ENCODE peak calls at places on chromosomes 7 and 10, in seven cellular contexts. Z is heart right ventricle, H is lower lobe of right lung, F is colonic mucosa, P is fibroblast of lung, N is psoas muscle, R is heart left ventricle. W is an unnamed sample. For H3K4me1, the result is how much of the 10 kb centered on the place peaks cover.

GRCh38 chr7:2444476-2444875 is 31.7 kb downstream of the GRIFIN start:
- DNase-seq in Z (peak), H (no peak), F (no peak), P (peak), N (peak), R (no peak), W (no peak)

GRCh38 chr10:120459185-120459584 is 2.2 kb downstream of the PLPP4 start:
- DNase-seq in Z (no peak), H (no peak), F (no peak), P (no peak), N (no peak), R (no peak), W (no peak)

GRCh38 chr7:137545059-137545730 is 201.7 kb upstream of the PTN start:
- DNase-seq in Z (no peak), H (no peak), F (no peak), P (no peak), N (no peak), R (no peak), W (no peak)

GRCh38 chr10:89086801-89087513 is 96.4 kb downstream of the FAS start:
- DNase-seq in Z (peak), H (peak), F (no peak), P (peak), N (peak), R (peak), W (peak)

GRCh38 chr10:124520553-124521428 is 59.2 kb downstream of the LHPP start:
- DNase-seq in Z (no peak), H (peak), F (no peak), P (peak), N (peak), R (peak), W (peak)

GRCh38 chr10:125719173-125720001 is at the start of gene EDRF1:
- DNase-seq in Z (peak), H (peak), F (peak), P (peak), N (peak), R (peak), W (peak)

GRCh38 chr7:95209276-95209675 is 115.1 kb downstream of the PON1 start:
- DNase-seq in Z (no peak), H (no peak), F (no peak), P (peak), N (no peak), R (no peak), W (no peak)

GRCh38 chr10:90047243-90047729 is 345.9 kb downstream of the KIF20B start:
- DNase-seq in Z (no peak), H (no peak), F (no peak), P (peak), N (no peak), R (no peak), W (no peak)

GRCh38 chr7:79090543-79090942 is 362.9 kb downstream of the MAGI2 start:
- DNase-seq in Z (no peak), H (no peak), F (no peak), P (peak), N (no peak), R (no peak), W (no peak)

GRCh38 chr10:43076876-43077420 is at the start of gene RET:
- DNase-seq in Z (peak), H (no peak), F (peak), P (no peak), N (peak), R (peak), W (peak)

GRCh38 chr10:3876563-3876962 is 91.6 kb upstream of the KLF6 start:
- DNase-seq in Z (no peak), H (no peak), F (no peak), P (no peak), N (no peak), R (no peak), W (no peak)

GRCh38 chr7:155533827-155534690 is 12.3 kb downstream of the CNPY1 start:
- DNase-seq in Z (no peak), H (no peak), F (no peak), P (peak), N (no peak), R (no peak), W (no peak)

GRCh38 chr10:78894089-78894840 is 174.5 kb upstream of the ZMIZ1 start:
- DNase-seq in Z (no peak), H (no peak), F (no peak), P (no peak), N (peak), R (no peak), W (no peak)

GRCh38 chr10:73614711-73615110 is 23.6 kb upstream of the USP54 start:
- DNase-seq in Z (no peak), H (no peak), F (no peak), P (no peak), N (no peak), R (no peak), W (no peak)

GRCh38 chr7:108603922-108604684 is 34.4 kb downstream of the DNAJB9 start:
- DNase-seq in Z (no peak), H (no peak), F (no peak), P (no peak), N (no peak), R (no peak), W (no peak)

GRCh38 chr7:92875719-92876118 is 39.3 kb upstream of the CDK6 start:
- DNase-seq in Z (no peak), H (no peak), F (no peak), P (no peak), N (no peak), R (no peak), W (no peak)

GRCh38 chr10:132460691-132461090 is 63.7 kb downstream of the PWWP2B start:
- DNase-seq in Z (no peak), H (peak), F (no peak), P (no peak), N (peak), R (peak), W (peak)
- H3K4me1 ChIP-seq in Z (half or more), H (under half), F (under half), P (under half), N (under half), R (half or more), W (under half)

GRCh38 chr10:71657604-71658348 is 61.8 kb downstream of the C10orf105 start:
- DNase-seq in Z (no peak), H (no peak), F (no peak), P (no peak), N (no peak), R (no peak), W (no peak)
- H3K27ac ChIP-seq in Z (no peak), H (no peak), F (no peak), P (no peak), N (no peak), R (no peak), W (no peak)

GRCh38 chr10:27742195-27742925 is 3.3 kb downstream of the MKX start:
- DNase-seq in Z (peak), H (peak), F (peak), P (peak), N (peak), R (peak), W (peak)

GRCh38 chr10:27744478-27745379 is 890 bp downstream of the MKX start:
- DNase-seq in Z (no peak), H (peak), F (no peak), P (peak), N (peak), R (peak), W (peak)

GRCh38 chr10:27741173-27742091 is 4.2 kb downstream of the MKX start:
- DNase-seq in Z (no peak), H (no peak), F (no peak), P (no peak), N (peak), R (peak), W (peak)

GRCh38 chr10:27743736-27744477 is 1.7 kb downstream of the MKX start:
- DNase-seq in Z (no peak), H (no peak), F (peak), P (peak), N (peak), R (no peak), W (peak)

DNA sequence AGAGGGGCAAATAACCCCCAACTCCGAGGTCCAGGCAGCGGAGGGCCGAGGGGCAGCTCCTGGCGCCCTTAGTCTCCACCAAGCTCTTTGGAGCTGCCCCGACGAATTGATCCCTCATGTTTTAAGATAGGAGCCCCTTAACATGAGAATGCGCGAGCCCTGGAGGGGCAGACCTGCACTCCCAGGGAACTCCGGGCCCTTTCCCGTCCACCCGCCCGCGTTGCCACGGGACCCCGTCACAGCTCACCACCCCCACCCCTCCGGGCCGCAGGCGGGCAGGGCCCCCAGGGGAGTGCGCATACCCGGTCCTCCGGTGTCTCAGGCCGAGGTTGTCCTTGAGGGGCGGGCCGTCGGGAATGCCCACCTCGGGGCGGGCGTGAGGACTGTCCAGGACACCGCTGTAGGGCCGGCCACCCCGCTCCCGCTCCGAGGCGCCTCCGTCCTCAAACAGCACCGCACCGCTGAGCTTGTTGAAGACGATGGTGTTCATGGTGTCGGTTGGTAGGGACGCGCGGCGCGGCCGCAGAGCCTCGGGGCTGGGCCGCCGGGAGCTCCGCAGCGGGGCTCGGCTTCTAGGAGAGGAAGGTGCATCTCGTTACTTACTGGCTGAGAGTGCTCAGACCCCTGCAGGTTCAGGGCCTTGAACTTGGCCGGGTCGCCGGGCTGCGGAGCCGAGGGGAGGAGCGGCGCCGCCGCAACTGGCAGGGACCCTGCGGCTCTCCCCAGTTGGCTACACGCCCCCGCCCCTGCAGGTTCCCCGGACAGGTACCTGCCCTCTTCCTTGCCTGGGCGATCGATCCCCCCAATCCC is 2.5 kb downstream of the MKX start:
- DNase-seq in Z (no peak), H (peak), F (peak), P (peak), N (peak), R (peak), W (peak)
- H3K4me1 ChIP-seq in Z (half or more), H (half or more), F (under half), P (under half), N (under half), R (half or more), W (under half)

GRCh38 chr10:131442271-131442670 is 130.8 kb upstream of the TCERG1L start:
- DNase-seq in Z (no peak), H (no peak), F (no peak), P (no peak), N (no peak), R (no peak), W (no peak)

GRCh38 chr10:131437556-131438465 is 126.3 kb upstream of the TCERG1L start:
- DNase-seq in Z (no peak), H (no peak), F (no peak), P (no peak), N (no peak), R (no peak), W (no peak)

GRCh38 chr10:131438665-131439064 is 127.1 kb upstream of the TCERG1L start:
- DNase-seq in Z (no peak), H (no peak), F (no peak), P (no peak), N (no peak), R (no peak), W (no peak)

GRCh38 chr10:131439705-131440104 is 128.2 kb upstream of the TCERG1L start:
- DNase-seq in Z (no peak), H (no peak), F (no peak), P (no peak), N (no peak), R (no peak), W (no peak)

DNA sequence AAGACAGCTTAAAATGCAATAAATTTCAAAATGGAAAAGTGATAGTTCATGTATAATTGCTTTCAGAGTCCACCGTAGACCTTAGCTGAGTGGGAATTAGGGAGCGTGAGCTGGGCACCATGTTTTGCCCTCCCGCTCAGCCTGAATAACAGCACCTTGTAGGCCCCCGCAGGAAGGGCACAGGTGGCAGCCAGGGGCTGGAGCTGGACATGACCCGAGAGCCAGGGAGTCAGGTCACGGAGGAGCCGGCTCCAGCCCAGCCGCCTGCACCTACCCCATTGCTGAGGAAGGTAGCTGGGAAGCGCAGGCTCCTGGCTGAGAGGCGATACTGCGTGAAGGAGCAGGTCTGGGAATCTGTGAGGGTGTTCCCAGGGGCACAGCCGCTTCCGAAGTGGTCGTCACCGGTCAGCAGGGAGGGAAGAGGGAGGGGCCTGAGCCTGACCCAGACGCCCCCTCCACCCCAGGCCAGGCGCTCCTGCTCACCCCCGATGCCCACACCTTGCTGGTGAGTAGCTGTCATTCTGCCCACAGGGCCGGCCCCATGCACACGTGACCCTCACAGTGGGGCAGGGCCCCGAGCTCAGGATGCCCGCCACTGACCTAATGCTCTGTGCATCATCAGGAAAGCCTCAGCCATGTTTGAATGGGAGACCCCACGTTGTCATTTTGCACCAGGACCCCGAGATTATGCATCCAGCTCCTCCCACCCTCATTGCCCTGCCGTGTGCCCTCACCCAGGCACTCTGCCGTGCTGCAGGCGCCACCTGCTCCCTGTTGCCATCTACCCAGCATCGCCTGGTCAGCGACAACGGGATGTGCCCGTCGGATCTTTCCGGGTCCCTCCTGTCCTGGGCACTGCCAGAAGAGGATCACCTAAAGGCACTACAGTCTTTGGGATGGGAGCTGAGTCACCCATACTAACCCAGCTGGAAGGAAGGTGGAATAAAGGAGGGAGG is 129.2 kb upstream of the TCERG1L start:
- DNase-seq in Z (no peak), H (no peak), F (no peak), P (no peak), N (no peak), R (no peak), W (peak)
- H3K27ac ChIP-seq in Z (no peak), H (no peak), F (no peak), P (no peak), N (no peak), R (no peak), W (no peak)

GRCh38 chr7:157412491-157413180 is 75.8 kb downstream of the DNAJB6 start:
- DNase-seq in Z (no peak), H (peak), F (no peak), P (no peak), N (peak), R (peak), W (peak)
- H3K4me1 ChIP-seq in Z (under half), H (under half), F (under half), P (under half), N (under half), R (under half), W (under half)

GRCh38 chr10:35770817-35771355 is 128.8 kb upstream of the FZD8 start:
- DNase-seq in Z (no peak), H (no peak), F (peak), P (no peak), N (no peak), R (no peak), W (no peak)

GRCh38 chr10:35768011-35768410 is 125.9 kb upstream of the FZD8 start:
- DNase-seq in Z (no peak), H (no peak), F (no peak), P (no peak), N (no peak), R (no peak), W (no peak)

GRCh38 chr10:35765996-35766395 is 123.9 kb upstream of the FZD8 start:
- DNase-seq in Z (no peak), H (no peak), F (no peak), P (peak), N (no peak), R (no peak), W (no peak)

GRCh38 chr10:35768731-35769130 is 126.6 kb upstream of the FZD8 start:
- DNase-seq in Z (no peak), H (no peak), F (no peak), P (no peak), N (no peak), R (no peak), W (no peak)

GRCh38 chr10:35765039-35765662 is 123.1 kb upstream of the FZD8 start:
- DNase-seq in Z (peak), H (peak), F (peak), P (no peak), N (no peak), R (no peak), W (peak)
- H3K27ac ChIP-seq in Z (no peak), H (no peak), F (no peak), P (no peak), N (no peak), R (no peak), W (no peak)

DNA sequence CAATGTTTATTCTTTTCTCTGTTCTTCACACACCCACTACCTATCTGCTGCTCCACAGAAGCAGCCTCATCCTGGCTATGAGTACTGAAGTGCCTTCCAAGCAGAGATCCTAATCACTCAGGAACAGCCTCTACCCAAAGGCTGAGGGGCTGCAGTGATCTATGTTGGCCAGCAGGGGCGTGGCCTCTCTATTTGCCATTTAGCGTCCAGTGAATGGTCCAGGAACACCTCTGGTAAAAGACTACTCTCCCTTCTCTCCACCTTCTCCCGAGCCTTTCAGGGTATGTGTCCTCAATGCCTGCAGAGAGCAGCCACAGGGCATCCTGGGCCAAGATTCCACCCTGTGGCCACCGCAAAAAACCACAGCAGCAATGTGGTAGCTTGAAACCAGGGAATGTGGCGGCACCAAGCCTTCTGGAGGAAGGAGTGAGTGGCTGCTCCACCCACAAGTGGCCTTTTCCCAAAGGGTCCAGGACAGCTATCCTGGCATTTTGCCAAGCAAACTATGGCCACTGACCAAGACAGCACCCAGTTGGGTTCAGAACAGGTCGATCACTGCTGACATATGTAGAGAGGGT is 70.9 kb downstream of the SYPL1 start:
- DNase-seq in Z (no peak), H (no peak), F (no peak), P (no peak), N (no peak), R (no peak), W (no peak)
- H3K4me1 ChIP-seq in Z (under half), H (under half), F (under half), P (under half), N (under half), R (under half), W (under half)

W was measured in left lung.